ENCODE peak calls at places on chromosomes 6 and 20, in eight cellular contexts. One of them, this sample, is unnamed. For H3K36me3 and H3K27me3, the result is how much of the 10 kb centered on the place peaks cover.

GRCh38 chr20:24981750-24982149 is 10.8 kb downstream of the APMAP start:
- DNase-seq in mesendoderm: no peak
- DNase-seq in transverse colon: peak
- DNase-seq in CD8-positive, alpha-beta memory T cell: no peak
- DNase-seq in HAP-1: no peak
- DNase-seq in hepatocyte: no peak
- DNase-seq in tibial nerve: no peak
- DNase-seq in HCT116: no peak
- DNase-seq in this sample: no peak

GRCh38 chr6:39823187-39823815 is 31.1 kb downstream of the DAAM2 start:
- DNase-seq in CD8-positive, alpha-beta memory T cell: no peak
- DNase-seq in hepatocyte: no peak
- DNase-seq in mesendoderm: no peak
- DNase-seq in tibial nerve: peak
- DNase-seq in HCT116: no peak
- DNase-seq in transverse colon: peak
- DNase-seq in HAP-1: no peak
- DNase-seq in this sample: no peak

GRCh38 chr20:859661-860294 is 26.3 kb downstream of the FAM110A start:
- DNase-seq in mesendoderm: no peak
- DNase-seq in HCT116: no peak
- DNase-seq in hepatocyte: no peak
- DNase-seq in CD8-positive, alpha-beta memory T cell: no peak
- DNase-seq in transverse colon: no peak
- DNase-seq in tibial nerve: no peak
- DNase-seq in HAP-1: no peak
- DNase-seq in this sample: no peak

GRCh38 chr6:132202569-132202968 is 198.7 kb downstream of the MOXD1 start:
- DNase-seq in HCT116: no peak
- DNase-seq in mesendoderm: no peak
- DNase-seq in tibial nerve: no peak
- DNase-seq in CD8-positive, alpha-beta memory T cell: no peak
- DNase-seq in hepatocyte: peak
- DNase-seq in transverse colon: no peak
- DNase-seq in HAP-1: no peak
- DNase-seq in this sample: no peak

GRCh38 chr6:37202788-37203491 is 33.0 kb downstream of the PIM1 start:
- DNase-seq in mesendoderm: no peak
- DNase-seq in transverse colon: peak
- DNase-seq in CD8-positive, alpha-beta memory T cell: no peak
- DNase-seq in HCT116: no peak
- DNase-seq in hepatocyte: peak
- DNase-seq in HAP-1: no peak
- DNase-seq in tibial nerve: no peak
- DNase-seq in this sample: no peak

GRCh38 chr20:25011831-25012241 is 19.3 kb upstream of the APMAP start:
- DNase-seq in HAP-1: no peak
- DNase-seq in mesendoderm: no peak
- DNase-seq in hepatocyte: no peak
- DNase-seq in tibial nerve: no peak
- DNase-seq in CD8-positive, alpha-beta memory T cell: no peak
- DNase-seq in transverse colon: peak
- DNase-seq in HCT116: no peak
- DNase-seq in this sample: no peak

GRCh38 chr6:168035661-168036616 is 38.5 kb downstream of the KIF25 start:
- DNase-seq in mesendoderm: peak
- DNase-seq in CD8-positive, alpha-beta memory T cell: no peak
- DNase-seq in tibial nerve: no peak
- DNase-seq in transverse colon: peak
- DNase-seq in hepatocyte: peak
- DNase-seq in HCT116: no peak
- DNase-seq in HAP-1: peak
- DNase-seq in this sample: peak

GRCh38 chr6:42960243-42961019 is at the start of gene GNMT:
- DNase-seq in tibial nerve: no peak
- DNase-seq in mesendoderm: peak
- DNase-seq in HAP-1: no peak
- DNase-seq in HCT116: no peak
- DNase-seq in transverse colon: peak
- DNase-seq in CD8-positive, alpha-beta memory T cell: no peak
- DNase-seq in hepatocyte: peak
- DNase-seq in this sample: peak

GRCh38 chr20:57679113-57679512 is 30.7 kb downstream of the PMEPA1 start:
- DNase-seq in tibial nerve: no peak
- DNase-seq in HAP-1: no peak
- DNase-seq in CD8-positive, alpha-beta memory T cell: no peak
- DNase-seq in transverse colon: no peak
- DNase-seq in hepatocyte: no peak
- DNase-seq in HCT116: no peak
- DNase-seq in mesendoderm: no peak
- DNase-seq in this sample: no peak

GRCh38 chr20:51562027-51562333 is 19.5 kb upstream of the NFATC2 start:
- DNase-seq in CD8-positive, alpha-beta memory T cell: no peak
- DNase-seq in mesendoderm: no peak
- DNase-seq in tibial nerve: no peak
- DNase-seq in hepatocyte: no peak
- DNase-seq in HCT116: no peak
- DNase-seq in HAP-1: no peak
- DNase-seq in transverse colon: no peak
- DNase-seq in this sample: no peak

GRCh38 chr6:4115741-4116140 is 19.6 kb downstream of the ECI2 start:
- DNase-seq in transverse colon: no peak
- DNase-seq in HAP-1: no peak
- DNase-seq in tibial nerve: no peak
- DNase-seq in mesendoderm: no peak
- DNase-seq in hepatocyte: no peak
- DNase-seq in CD8-positive, alpha-beta memory T cell: no peak
- DNase-seq in HCT116: no peak
- DNase-seq in this sample: no peak

GRCh38 chr6:48570656-48571055 is 459.7 kb upstream of the PTCHD4 start:
- DNase-seq in HCT116: no peak
- DNase-seq in CD8-positive, alpha-beta memory T cell: no peak
- DNase-seq in HAP-1: no peak
- DNase-seq in tibial nerve: no peak
- DNase-seq in mesendoderm: no peak
- DNase-seq in hepatocyte: no peak
- DNase-seq in transverse colon: no peak
- DNase-seq in this sample: no peak

GRCh38 chr6:80932364-80932763 is 820.1 kb downstream of the TENT5A start:
- DNase-seq in tibial nerve: no peak
- DNase-seq in CD8-positive, alpha-beta memory T cell: no peak
- DNase-seq in HCT116: no peak
- DNase-seq in hepatocyte: no peak
- DNase-seq in mesendoderm: no peak
- DNase-seq in HAP-1: no peak
- DNase-seq in transverse colon: no peak
- DNase-seq in this sample: no peak

GRCh38 chr6:145034664-145035063 is 700.7 kb downstream of the EPM2A start:
- DNase-seq in CD8-positive, alpha-beta memory T cell: no peak
- DNase-seq in hepatocyte: no peak
- DNase-seq in mesendoderm: no peak
- DNase-seq in HAP-1: no peak
- DNase-seq in tibial nerve: no peak
- DNase-seq in HCT116: no peak
- DNase-seq in transverse colon: no peak
- DNase-seq in this sample: no peak

GRCh38 chr6:53587291-53587690 is 42.4 kb upstream of the GCLC start:
- DNase-seq in HCT116: no peak
- DNase-seq in CD8-positive, alpha-beta memory T cell: no peak
- DNase-seq in tibial nerve: no peak
- DNase-seq in hepatocyte: no peak
- DNase-seq in HAP-1: no peak
- DNase-seq in mesendoderm: peak
- DNase-seq in transverse colon: no peak
- DNase-seq in this sample: no peak

GRCh38 chr6:138124096-138124495 is 16.9 kb upstream of the PERP start:
- DNase-seq in hepatocyte: no peak
- DNase-seq in transverse colon: no peak
- DNase-seq in CD8-positive, alpha-beta memory T cell: no peak
- DNase-seq in mesendoderm: no peak
- DNase-seq in HAP-1: no peak
- DNase-seq in tibial nerve: no peak
- DNase-seq in HCT116: no peak
- DNase-seq in this sample: no peak

GRCh38 chr6:138128096-138128495 is 20.9 kb upstream of the PERP start:
- DNase-seq in mesendoderm: no peak
- DNase-seq in tibial nerve: no peak
- DNase-seq in HCT116: no peak
- DNase-seq in transverse colon: no peak
- DNase-seq in HAP-1: no peak
- DNase-seq in hepatocyte: no peak
- DNase-seq in CD8-positive, alpha-beta memory T cell: no peak
- DNase-seq in this sample: no peak

DNA sequence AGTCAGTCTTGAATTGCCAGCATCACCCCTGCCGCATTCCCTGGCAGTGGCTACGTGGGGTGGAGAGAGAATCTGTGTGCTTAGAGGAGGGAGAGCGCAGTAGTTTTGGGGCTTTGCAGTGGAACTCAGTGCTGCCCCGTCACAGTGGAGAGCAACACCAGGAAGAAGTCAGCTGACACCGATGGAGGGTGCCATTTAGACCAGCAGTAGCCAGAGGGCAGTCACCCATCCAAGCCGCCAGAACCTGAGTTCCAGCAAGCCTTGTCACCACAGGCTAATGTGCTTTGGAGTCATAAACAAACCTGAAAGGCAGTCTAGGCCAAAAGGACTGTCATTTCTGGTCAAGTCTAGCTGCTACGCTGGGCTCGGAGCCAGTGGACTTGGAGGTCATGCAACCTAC is 22.0 kb upstream of the PERP start:
- DNase-seq in mesendoderm: peak
- DNase-seq in HAP-1: no peak
- DNase-seq in tibial nerve: no peak
- DNase-seq in HCT116: no peak
- DNase-seq in transverse colon: no peak
- DNase-seq in CD8-positive, alpha-beta memory T cell: no peak
- DNase-seq in hepatocyte: no peak
- DNase-seq in this sample: no peak
- H3K36me3 ChIP-seq in mesendoderm: under half
- H3K36me3 ChIP-seq in HAP-1: under half
- H3K36me3 ChIP-seq in tibial nerve: under half
- H3K36me3 ChIP-seq in HCT116: under half
- H3K36me3 ChIP-seq in transverse colon: under half
- H3K36me3 ChIP-seq in CD8-positive, alpha-beta memory T cell: under half
- H3K36me3 ChIP-seq in hepatocyte: under half
- H3K36me3 ChIP-seq in this sample: under half

DNA sequence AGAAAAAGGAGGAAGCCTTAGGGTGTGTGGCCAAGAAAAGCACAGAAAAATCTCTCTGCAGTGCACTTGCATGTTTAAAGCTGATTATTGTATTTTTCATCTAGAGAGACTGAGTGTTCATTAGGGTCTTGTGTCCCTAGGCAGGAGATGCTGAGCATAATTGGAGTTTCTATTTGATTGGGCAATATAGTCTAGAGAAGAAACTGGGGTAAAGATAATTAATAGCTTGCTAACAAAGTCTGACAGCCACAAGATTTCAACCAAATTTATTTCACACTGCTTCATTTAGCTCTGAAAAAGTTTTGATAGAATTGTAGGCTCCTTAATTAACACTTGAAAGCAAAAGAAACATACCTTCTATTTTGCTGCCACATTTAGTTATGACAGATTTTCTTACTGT is 2.3 kb downstream of the FLRT3 start:
- DNase-seq in mesendoderm: no peak
- DNase-seq in tibial nerve: no peak
- DNase-seq in HAP-1: no peak
- DNase-seq in transverse colon: no peak
- DNase-seq in HCT116: no peak
- DNase-seq in CD8-positive, alpha-beta memory T cell: no peak
- DNase-seq in hepatocyte: no peak
- DNase-seq in this sample: no peak
- H3K4me3 ChIP-seq in mesendoderm: no peak
- H3K4me3 ChIP-seq in tibial nerve: peak
- H3K4me3 ChIP-seq in HAP-1: no peak
- H3K4me3 ChIP-seq in transverse colon: peak
- H3K4me3 ChIP-seq in HCT116: no peak
- H3K4me3 ChIP-seq in CD8-positive, alpha-beta memory T cell: no peak
- H3K4me3 ChIP-seq in hepatocyte: peak
- H3K4me3 ChIP-seq in this sample: no peak

GRCh38 chr20:49486064-49486463 is 3.6 kb upstream of the KCNB1 start:
- DNase-seq in tibial nerve: no peak
- DNase-seq in CD8-positive, alpha-beta memory T cell: no peak
- DNase-seq in HCT116: no peak
- DNase-seq in hepatocyte: no peak
- DNase-seq in transverse colon: no peak
- DNase-seq in HAP-1: no peak
- DNase-seq in mesendoderm: no peak
- DNase-seq in this sample: no peak
- H3K27me3 ChIP-seq in tibial nerve: half or more
- H3K27me3 ChIP-seq in CD8-positive, alpha-beta memory T cell: under half
- H3K27me3 ChIP-seq in HCT116: under half
- H3K27me3 ChIP-seq in hepatocyte: half or more
- H3K27me3 ChIP-seq in transverse colon: half or more
- H3K27me3 ChIP-seq in HAP-1: under half
- H3K27me3 ChIP-seq in mesendoderm: under half
- H3K27me3 ChIP-seq in this sample: under half

GRCh38 chr20:4800131-4800530 is 78.4 kb downstream of the PRND start:
- DNase-seq in tibial nerve: no peak
- DNase-seq in mesendoderm: no peak
- DNase-seq in HAP-1: no peak
- DNase-seq in HCT116: no peak
- DNase-seq in CD8-positive, alpha-beta memory T cell: no peak
- DNase-seq in hepatocyte: no peak
- DNase-seq in transverse colon: no peak
- DNase-seq in this sample: no peak

GRCh38 chr20:4805663-4806449 is 84.1 kb downstream of the PRND start:
- DNase-seq in hepatocyte: no peak
- DNase-seq in CD8-positive, alpha-beta memory T cell: no peak
- DNase-seq in mesendoderm: peak
- DNase-seq in tibial nerve: no peak
- DNase-seq in HCT116: no peak
- DNase-seq in transverse colon: no peak
- DNase-seq in HAP-1: no peak
- DNase-seq in this sample: no peak

GRCh38 chr20:4802522-4802921 is 80.8 kb downstream of the PRND start:
- DNase-seq in HAP-1: no peak
- DNase-seq in hepatocyte: no peak
- DNase-seq in HCT116: no peak
- DNase-seq in tibial nerve: no peak
- DNase-seq in CD8-positive, alpha-beta memory T cell: no peak
- DNase-seq in mesendoderm: no peak
- DNase-seq in transverse colon: no peak
- DNase-seq in this sample: no peak

GRCh38 chr20:4800676-4801449 is 79.2 kb downstream of the PRND start:
- DNase-seq in transverse colon: no peak
- DNase-seq in mesendoderm: no peak
- DNase-seq in HAP-1: no peak
- DNase-seq in HCT116: no peak
- DNase-seq in CD8-positive, alpha-beta memory T cell: no peak
- DNase-seq in tibial nerve: no peak
- DNase-seq in hepatocyte: no peak
- DNase-seq in this sample: no peak

DNA sequence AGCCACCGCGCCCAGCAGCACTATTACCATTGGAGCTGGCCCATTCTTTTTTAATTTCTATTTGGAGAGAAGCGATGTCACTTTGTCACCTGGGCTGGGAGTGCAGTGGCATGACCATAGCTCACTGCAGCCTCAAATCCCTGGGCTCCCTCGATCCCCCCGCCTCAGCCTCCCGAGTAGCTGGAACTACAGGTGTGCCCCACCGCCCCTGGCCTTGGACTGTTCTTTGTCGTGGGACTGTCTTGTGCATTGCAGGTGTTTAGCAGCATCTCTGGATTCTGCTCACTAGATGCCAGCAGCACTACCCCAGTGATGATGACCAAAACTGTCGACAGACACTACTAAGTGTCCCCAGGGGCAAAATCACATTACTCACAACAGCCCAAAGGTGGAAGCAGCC is 80.3 kb downstream of the PRND start:
- DNase-seq in HAP-1: no peak
- DNase-seq in tibial nerve: no peak
- DNase-seq in CD8-positive, alpha-beta memory T cell: no peak
- DNase-seq in HCT116: no peak
- DNase-seq in transverse colon: no peak
- DNase-seq in hepatocyte: no peak
- DNase-seq in mesendoderm: no peak
- DNase-seq in this sample: no peak
- H3K36me3 ChIP-seq in HAP-1: under half
- H3K36me3 ChIP-seq in tibial nerve: under half
- H3K36me3 ChIP-seq in CD8-positive, alpha-beta memory T cell: under half
- H3K36me3 ChIP-seq in HCT116: under half
- H3K36me3 ChIP-seq in transverse colon: under half
- H3K36me3 ChIP-seq in hepatocyte: under half
- H3K36me3 ChIP-seq in mesendoderm: under half
- H3K36me3 ChIP-seq in this sample: under half

This sample was measured in H7.